ENCODE peak calls at places on chromosome 15, in eight cellular contexts. P is neural progenitor cell, W is NCI-H774, U is T-helper 17 cell, S is GM04503, B is KBM-7, L is posterior cingulate gyrus, O is activated T-cell treated with anti-CD3 and anti-CD28 coated beads for 48 hours. D is an unnamed sample.
A peak's percentile ranks its signal among the peaks of the same experiment; 100 is the strongest.

GRCh38 chr15:80568298-80568697 is 126.8 kb upstream of the ABHD17C start:
- DNase-seq in O (no peak), W (no peak), L (no peak), B (no peak), P (no peak), S (no peak), U (no peak), D (no peak)

GRCh38 chr15:81410318-81410753 is 36.3 kb upstream of the TMC3 start:
- DNase-seq in U (no peak), P (peak; percentile 84), O (no peak), L (peak; percentile 26), W (peak; percentile 49), B (peak; percentile 94), S (peak; percentile 41), D (peak; percentile 80)

GRCh38 chr15:64044315-64045105 is 1.8 kb downstream of the DAPK2 start:
- DNase-seq in W (no peak), P (no peak), L (no peak), U (no peak), B (peak; percentile 66), O (no peak), S (no peak), D (no peak)

GRCh38 chr15:85745525-85745924 is 49.2 kb downstream of the KLHL25 start:
- DNase-seq in B (no peak), P (no peak), U (no peak), O (no peak), W (no peak), S (no peak), L (no peak), D (no peak)

GRCh38 chr15:48392356-48392755 is 61.1 kb downstream of the DUT start:
- DNase-seq in W (no peak), S (no peak), B (no peak), O (no peak), L (no peak), P (no peak), U (no peak), D (peak; percentile 54)

GRCh38 chr15:84795186-84795585 is 22.0 kb upstream of the ALPK3 start:
- DNase-seq in W (no peak), S (peak; percentile 33), O (no peak), U (no peak), B (no peak), L (no peak), P (no peak), D (no peak)

GRCh38 chr15:49674370-49674769 is 53.5 kb downstream of the DTWD1 start:
- DNase-seq in P (no peak), U (no peak), O (no peak), B (no peak), W (no peak), S (peak; percentile 42), L (no peak), D (no peak)

GRCh38 chr15:37995461-37996347 is 61.3 kb downstream of the TMCO5A start:
- DNase-seq in O (no peak), S (peak; percentile 36), U (no peak), W (peak; percentile 21), L (no peak), P (peak; percentile 80), B (peak; percentile 75), D (peak; percentile 88)

GRCh38 chr15:84387086-84387485 is 151.5 kb downstream of the GOLGA6L4 start:
- DNase-seq in B (no peak), S (no peak), P (no peak), W (no peak), L (no peak), U (no peak), O (no peak), D (no peak)

GRCh38 chr15:62697636-62698035 is 344.9 kb upstream of the TPM1 start:
- DNase-seq in U (no peak), P (no peak), L (no peak), S (no peak), W (no peak), B (no peak), O (no peak), D (no peak)

GRCh38 chr15:78154955-78155354 is 5.8 kb downstream of the IDH3A start:
- DNase-seq in O (no peak), S (no peak), B (no peak), U (no peak), L (no peak), P (no peak), W (no peak), D (no peak)

GRCh38 chr15:66803182-66803729 is 101.2 kb downstream of the SMAD6 start:
- DNase-seq in U (no peak), W (no peak), L (no peak), P (peak; percentile 81), S (peak; percentile 84), O (no peak), B (peak; percentile 53), D (peak; percentile 20)

GRCh38 chr15:53251998-53252397 is 461.9 kb upstream of the ONECUT1 start:
- DNase-seq in W (peak; percentile 40), U (no peak), O (no peak), B (no peak), S (no peak), P (no peak), L (no peak), D (no peak)

GRCh38 chr15:78241017-78241416 is 6.7 kb upstream of the ACSBG1 start:
- DNase-seq in B (peak; percentile 95), S (no peak), P (peak; percentile 83), L (peak; percentile 75), O (peak; percentile 77), U (peak; percentile 72), W (peak; percentile 40), D (peak; percentile 91)

GRCh38 chr15:73926191-73927002 is at the start of gene LOXL1:
- DNase-seq in B (peak; percentile 64), W (peak; percentile 65), L (no peak), O (no peak), S (peak; percentile 71), U (no peak), P (peak; percentile 91), D (peak; percentile 43)

GRCh38 chr15:57323299-57323805 is 53.0 kb upstream of the CGNL1 start:
- DNase-seq in P (no peak), O (no peak), W (no peak), L (no peak), B (no peak), S (no peak), U (no peak), D (no peak)

GRCh38 chr15:45660231-45660979 is 25.6 kb downstream of the SQOR start:
- DNase-seq in S (peak; percentile 50), O (no peak), L (no peak), B (no peak), U (no peak), W (no peak), P (no peak), D (no peak)

GRCh38 chr15:55289011-55289572 is 521 bp downstream of the RAB27A start:
- DNase-seq in S (no peak), W (no peak), B (no peak), P (peak; percentile 34), O (peak; percentile 23), L (no peak), U (no peak), D (no peak)

GRCh38 chr15:71312731-71313460 is 197.6 kb downstream of the THSD4 start:
- DNase-seq in W (no peak), S (no peak), U (no peak), B (no peak), P (no peak), L (no peak), O (no peak), D (no peak)

GRCh38 chr15:29994284-29994683 is 88.5 kb upstream of the GOLGA8J start:
- DNase-seq in S (no peak), B (no peak), L (no peak), U (no peak), O (no peak), W (no peak), P (no peak), D (no peak)

GRCh38 chr15:89556413-89557262 is 18.6 kb upstream of the TICRR start:
- DNase-seq in L (no peak), S (peak; percentile 22), O (peak; percentile 12), P (peak; percentile 85), W (peak; percentile 42), B (peak; percentile 68), U (peak; percentile 25), D (peak; percentile 72)

GRCh38 chr15:89247441-89247840 is 3.7 kb downstream of the FANCI start:
- DNase-seq in P (no peak), S (no peak), W (no peak), O (no peak), U (no peak), L (no peak), B (no peak), D (no peak)

GRCh38 chr15:55998478-55998877 is 5.1 kb upstream of the NEDD4 start:
- DNase-seq in P (no peak), L (no peak), S (no peak), U (no peak), W (no peak), O (no peak), B (no peak), D (no peak)

GRCh38 chr15:89642106-89642505 is 13.2 kb downstream of the KIF7 start:
- DNase-seq in S (no peak), L (no peak), P (no peak), W (no peak), U (no peak), O (no peak), B (no peak), D (no peak)

GRCh38 chr15:99566157-99566900 is 545 bp downstream of the MEF2A start:
- DNase-seq in P (peak; percentile 66), L (no peak), B (peak; percentile 48), S (no peak), U (no peak), O (no peak), W (no peak), D (peak; percentile 10)

GRCh38 chr15:63474810-63475316 is 29.5 kb upstream of the USP3 start:
- DNase-seq in B (peak; percentile 72), L (no peak), W (no peak), U (no peak), O (no peak), S (no peak), P (no peak), D (peak; percentile 27)

GRCh38 chr15:76517910-76518309 is 181.3 kb downstream of the ISL2 start:
- DNase-seq in O (no peak), B (peak; percentile 62), W (no peak), U (no peak), P (no peak), S (no peak), L (no peak), D (no peak)

GRCh38 chr15:99944131-99944530 is 210.9 kb upstream of the LYSMD4 start:
- DNase-seq in L (no peak), O (no peak), P (no peak), U (no peak), W (no peak), S (no peak), B (no peak), D (no peak)

GRCh38 chr15:87362531-87362930 is 894.0 kb downstream of the NTRK3 start:
- DNase-seq in P (no peak), O (no peak), W (no peak), S (no peak), U (no peak), L (no peak), B (no peak), D (no peak)

GRCh38 chr15:92619380-92620101 is 36.0 kb downstream of the FAM174B start:
- DNase-seq in O (no peak), S (peak; percentile 21), U (no peak), L (no peak), P (no peak), W (no peak), B (no peak), D (no peak)

GRCh38 chr15:51602484-51602883 is 20.1 kb downstream of the DMXL2 start:
- DNase-seq in P (no peak), B (no peak), U (no peak), L (no peak), S (no peak), W (no peak), O (no peak), D (no peak)

GRCh38 chr15:43826029-43826507 is 734 bp upstream of the WDR76 start:
- DNase-seq in U (no peak), S (no peak), L (no peak), W (no peak), P (no peak), B (no peak), O (no peak), D (no peak)

GRCh38 chr15:64089553-64090280 is 3.9 kb downstream of the CIAO2A start:
- DNase-seq in S (no peak), L (no peak), B (peak; percentile 80), O (no peak), U (no peak), W (no peak), P (no peak), D (peak; percentile 61)

GRCh38 chr15:89628791-89629715 is 26.2 kb downstream of the KIF7 start:
- DNase-seq in B (no peak), P (peak; percentile 11), O (no peak), L (no peak), U (no peak), W (no peak), S (no peak), D (no peak)